ENCODE peak calls at places on chromosomes 2 and 18, in five cellular contexts. R is SK-N-SH, L is H1, D is stomach, Y is sigmoid colon. C is an unnamed sample.

GRCh38 chr2:240109386-240109785 is 26.7 kb downstream of the COPS9 start:
- DNase-seq in R (no peak), L (no peak), D (no peak), Y (no peak), C (no peak)

GRCh38 chr2:21070322-21071257 is 26.7 kb upstream of the APOB start:
- DNase-seq in R (peak), L (no peak), D (no peak), Y (no peak), C (no peak)

GRCh38 chr2:208354964-208355381 is 51.6 kb upstream of the PTH2R start:
- DNase-seq in R (no peak), L (no peak), D (no peak), Y (no peak), C (no peak)

GRCh38 chr2:831638-832037 is 119.0 kb upstream of the SNTG2 start:
- DNase-seq in R (no peak), L (no peak), D (no peak), Y (no peak), C (no peak)

GRCh38 chr2:60998628-60999545 is 18.6 kb upstream of the PEX13 start:
- DNase-seq in R (peak), L (no peak), D (no peak), Y (no peak), C (no peak)

GRCh38 chr2:179141206-179141605 is 91.3 kb upstream of the CCDC141 start:
- DNase-seq in R (no peak), L (no peak), D (no peak), Y (no peak), C (no peak)

GRCh38 chr18:56299740-56300139 is 338.7 kb downstream of the TXNL1 start:
- DNase-seq in R (no peak), L (no peak), D (no peak), Y (no peak), C (no peak)

GRCh38 chr2:160482673-160483072 is 10.9 kb downstream of the RBMS1 start:
- DNase-seq in R (peak), L (no peak), D (no peak), Y (no peak), C (no peak)

GRCh38 chr18:67290421-67290820 is 226.1 kb downstream of the DSEL start:
- DNase-seq in R (no peak), L (no peak), D (no peak), Y (no peak), C (no peak)

GRCh38 chr2:19914266-19914975 is 12.6 kb upstream of the TTC32 start:
- DNase-seq in R (no peak), L (no peak), D (no peak), Y (no peak), C (no peak)

GRCh38 chr2:12931211-12931844 is 214.6 kb downstream of the TRIB2 start:
- DNase-seq in R (peak), L (no peak), D (no peak), Y (no peak), C (no peak)

GRCh38 chr2:199861116-199861774 is 10.3 kb upstream of the FTCDNL1 start:
- DNase-seq in R (peak), L (no peak), D (no peak), Y (no peak), C (no peak)

GRCh38 chr2:235135990-235136561 is 184.3 kb downstream of the SH3BP4 start:
- DNase-seq in R (peak), L (peak), D (peak), Y (peak), C (peak)

GRCh38 chr2:226447896-226448295 is 351.7 kb downstream of the IRS1 start:
- DNase-seq in R (no peak), L (no peak), D (no peak), Y (no peak), C (no peak)

GRCh38 chr2:15797231-15797945 is 143.0 kb upstream of the MYCN start:
- DNase-seq in R (peak), L (no peak), D (no peak), Y (no peak), C (no peak)

DNA sequence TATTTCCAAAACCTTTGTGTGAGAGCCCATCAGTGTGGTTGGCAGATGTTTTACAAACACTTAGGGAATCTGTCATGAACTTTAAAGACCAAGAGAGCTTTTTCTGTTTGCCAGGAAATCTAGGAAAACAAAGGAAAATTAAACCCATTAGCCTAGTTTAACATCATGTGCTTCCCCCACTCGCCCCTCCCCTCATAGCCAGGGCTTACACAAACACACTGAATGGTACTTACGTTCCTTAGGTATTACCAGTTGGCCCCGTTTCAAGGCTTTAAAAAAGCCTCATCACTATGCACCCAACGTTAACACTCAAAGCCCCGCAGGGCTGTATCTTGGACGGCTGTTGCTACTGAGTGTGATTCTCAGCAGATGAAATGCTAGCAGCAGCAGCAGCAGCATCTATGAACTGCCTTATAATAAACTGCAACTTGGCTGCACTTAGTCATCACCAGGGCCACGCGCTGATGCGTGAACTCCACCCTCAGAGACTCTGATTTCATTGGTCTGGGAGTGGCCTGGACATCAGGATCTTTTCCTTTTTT is 20.1 kb upstream of the TTC39C start:
- DNase-seq in R (peak), L (no peak), D (no peak), Y (peak), C (no peak)
- TF ChIP-seq POLR2AphosphoS5 in R (peak), L (no peak), D (no peak), Y (peak), C (no peak)

DNA sequence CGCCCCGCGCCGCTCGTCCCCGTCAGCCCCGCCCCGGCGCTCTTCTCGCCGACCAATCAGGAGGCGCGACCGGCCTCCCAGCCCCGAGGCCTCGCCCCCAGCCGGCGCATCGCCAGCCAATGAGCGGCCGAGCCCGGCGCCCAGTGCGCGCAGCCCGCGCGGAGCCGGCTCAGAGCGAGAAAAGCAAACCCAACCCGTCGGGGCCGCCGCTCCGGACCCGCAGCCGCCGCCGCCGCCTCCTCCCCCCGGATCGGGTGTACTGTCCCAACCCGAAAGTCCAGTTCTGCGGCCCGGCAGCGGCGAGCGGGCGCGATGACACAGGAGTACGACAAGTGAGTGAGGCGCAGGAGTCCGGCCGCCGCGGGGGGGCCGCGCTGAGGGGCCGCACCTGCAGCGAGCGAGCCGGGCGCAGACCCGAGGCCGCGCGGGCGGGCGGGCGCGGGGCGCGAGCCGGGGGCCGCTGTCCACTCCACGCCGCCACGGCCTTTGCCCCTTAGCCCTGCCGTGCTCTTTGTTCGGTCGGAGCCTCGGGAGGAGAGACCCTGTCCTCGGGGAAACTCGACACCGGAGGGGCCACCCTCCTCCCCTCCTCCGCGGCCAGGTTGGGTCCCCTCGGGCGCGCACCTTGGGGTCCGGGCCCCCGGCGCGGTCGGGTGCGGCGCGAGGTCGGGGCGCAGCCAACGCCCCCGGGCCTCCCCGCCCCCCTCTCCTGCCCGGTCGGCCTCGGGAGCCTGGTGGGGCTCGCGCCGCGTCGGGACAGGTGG is at the start of gene GRHL1:
- DNase-seq in R (peak), L (peak), D (peak), Y (peak), C (peak)
- TF ChIP-seq EP300 in R (no peak), L (no peak), D (no peak), Y (no peak), C (no peak)

GRCh38 chr2:128489580-128490273 is 171.1 kb upstream of the HS6ST1 start:
- DNase-seq in R (no peak), L (no peak), D (peak), Y (no peak), C (peak)
- H3K4me3 ChIP-seq in R (no peak), L (no peak), D (no peak), Y (no peak), C (no peak)

GRCh38 chr2:42951263-42951938 is 159.0 kb upstream of the HAAO start:
- DNase-seq in R (no peak), L (no peak), D (no peak), Y (no peak), C (no peak)
- TF ChIP-seq POLR2AphosphoS5 in R (no peak), L (no peak), D (no peak), Y (no peak), C (no peak)

DNA sequence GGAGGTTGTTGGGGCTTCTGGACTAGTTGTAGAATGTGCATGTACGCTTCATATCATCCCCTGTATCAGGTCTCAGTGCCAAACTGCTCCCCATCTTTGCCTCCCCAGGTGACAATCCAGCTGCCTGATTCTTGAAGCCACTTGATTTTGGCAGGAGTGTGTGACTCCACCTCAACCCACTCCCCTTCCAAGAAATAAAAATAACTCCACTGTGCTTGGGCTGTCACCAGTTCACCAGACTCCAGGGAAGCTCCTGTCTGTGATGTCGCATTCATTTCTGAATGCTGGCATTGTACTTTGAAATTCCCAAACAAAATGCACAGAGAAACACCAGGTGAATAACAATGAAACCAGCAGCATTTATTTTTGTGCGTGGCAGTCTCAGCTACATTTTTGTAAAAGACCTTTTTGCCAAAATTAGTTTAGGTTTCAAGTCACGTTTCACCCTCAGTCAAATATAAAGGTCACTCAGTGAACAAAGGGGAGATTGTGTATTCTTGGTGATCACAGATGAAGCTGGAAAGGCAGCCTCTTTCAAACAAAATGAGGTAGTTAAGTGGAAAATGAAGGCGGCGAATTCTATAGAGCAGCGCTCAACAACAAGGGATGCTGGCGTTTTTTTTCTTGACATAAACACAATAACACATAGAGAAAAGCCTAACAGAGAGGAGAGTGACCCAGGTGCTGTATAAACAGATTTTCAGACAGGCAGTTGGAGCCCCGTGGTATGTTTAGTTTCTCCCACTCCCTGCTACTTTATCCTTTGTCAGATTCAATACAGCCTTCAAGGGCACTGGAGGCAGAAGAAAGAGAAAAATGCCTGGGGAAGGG is 210.2 kb upstream of the GCFC2 start:
- DNase-seq in R (no peak), L (no peak), D (no peak), Y (no peak), C (no peak)
- TF ChIP-seq EP300 in R (no peak), L (no peak), D (no peak), Y (no peak), C (no peak)

DNA sequence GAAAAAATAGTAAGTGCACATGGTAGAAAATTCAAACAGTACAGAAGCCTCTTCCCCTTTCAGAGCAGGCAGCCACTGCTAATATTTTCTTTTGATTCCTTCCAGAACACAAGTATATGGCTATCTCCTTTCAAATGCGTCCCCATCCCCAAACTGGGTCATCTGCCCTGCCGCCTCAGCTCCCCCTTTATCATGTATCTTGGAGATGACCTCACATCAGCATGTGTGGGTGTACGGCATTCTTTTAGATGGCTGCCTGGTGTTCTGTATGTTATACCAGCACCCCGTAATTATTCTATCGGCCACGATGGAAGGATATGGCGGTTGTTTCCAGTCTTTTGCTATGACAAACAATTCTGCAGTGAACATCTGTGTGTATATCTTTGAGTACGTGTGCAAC is 70.6 kb upstream of the DLX2 start:
- DNase-seq in R (no peak), L (no peak), D (no peak), Y (no peak), C (no peak)
- H3K4me3 ChIP-seq in R (no peak), L (no peak), D (no peak), Y (no peak), C (peak)

GRCh38 chr2:10454505-10454904 is 6.4 kb upstream of the ODC1 start:
- DNase-seq in R (peak), L (no peak), D (peak), Y (peak), C (no peak)
- TF ChIP-seq POLR2AphosphoS5 in R (no peak), L (no peak), D (peak), Y (peak), C (no peak)

DNA sequence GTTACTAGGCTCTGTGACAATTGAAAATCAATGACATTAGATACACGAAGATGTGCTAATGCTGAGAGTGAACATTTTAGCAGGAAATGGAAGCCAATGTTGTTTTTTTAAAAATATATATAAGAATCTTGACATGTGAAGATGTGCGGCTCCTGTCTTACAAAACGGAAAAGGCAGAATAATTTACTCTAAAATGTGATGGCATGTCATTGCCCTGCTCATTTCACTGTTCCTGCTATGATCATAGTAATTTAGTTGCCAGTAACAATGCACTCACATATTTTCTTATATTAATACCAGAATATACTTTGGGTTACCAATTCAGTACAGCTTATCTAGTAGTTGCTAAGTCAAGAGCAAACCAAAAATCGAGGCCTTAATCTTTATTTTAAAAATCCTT is 10.3 kb downstream of the EPHA4 start:
- DNase-seq in R (no peak), L (no peak), D (no peak), Y (no peak), C (no peak)
- TF ChIP-seq EP300 in R (no peak), L (no peak), D (no peak), Y (no peak), C (no peak)

GRCh38 chr2:233436191-233436581 is 81.9 kb downstream of the DGKD start:
- DNase-seq in R (no peak), L (no peak), D (peak), Y (peak), C (peak)

GRCh38 chr2:233435436-233436190 is 81.3 kb downstream of the DGKD start:
- DNase-seq in R (no peak), L (no peak), D (peak), Y (peak), C (peak)

GRCh38 chr2:233434666-233435375 is 80.5 kb downstream of the DGKD start:
- DNase-seq in R (no peak), L (no peak), D (peak), Y (peak), C (peak)

GRCh38 chr2:233433029-233433428 is 78.7 kb downstream of the DGKD start:
- DNase-seq in R (no peak), L (no peak), D (no peak), Y (no peak), C (no peak)

GRCh38 chr2:233433794-233434193 is 79.5 kb downstream of the DGKD start:
- DNase-seq in R (no peak), L (no peak), D (peak), Y (peak), C (no peak)
- H3K4me3 ChIP-seq in R (no peak), L (no peak), D (no peak), Y (no peak), C (no peak)